ENCODE peak calls at places on chromosomes 16 and 17, in nine cellular contexts. One of them, this sample, is unnamed.

GRCh38 chr17:1967092-1967662 is 58.0 kb downstream of the RTN4RL1 start:
- DNase-seq in CD8-positive, alpha-beta T cell: no peak
- DNase-seq in epithelial cell of proximal tubule: no peak
- DNase-seq in nephron progenitor cell: no peak
- DNase-seq in upper lobe of right lung: no peak
- DNase-seq in cardiac fibroblast: no peak
- DNase-seq in BE2C: no peak
- DNase-seq in RWPE1: no peak
- DNase-seq in progenitor cell of endocrine pancreas: no peak
- DNase-seq in this sample: no peak

GRCh38 chr16:84085774-84086173 is 31.0 kb downstream of the MBTPS1 start:
- DNase-seq in CD8-positive, alpha-beta T cell: no peak
- DNase-seq in epithelial cell of proximal tubule: no peak
- DNase-seq in nephron progenitor cell: no peak
- DNase-seq in upper lobe of right lung: no peak
- DNase-seq in cardiac fibroblast: no peak
- DNase-seq in BE2C: no peak
- DNase-seq in RWPE1: no peak
- DNase-seq in progenitor cell of endocrine pancreas: no peak
- DNase-seq in this sample: no peak

GRCh38 chr17:75442168-75443103 is 14.0 kb upstream of the TMEM94 start:
- DNase-seq in CD8-positive, alpha-beta T cell: no peak
- DNase-seq in epithelial cell of proximal tubule: no peak
- DNase-seq in nephron progenitor cell: no peak
- DNase-seq in upper lobe of right lung: no peak
- DNase-seq in cardiac fibroblast: peak; percentile 11
- DNase-seq in BE2C: no peak
- DNase-seq in RWPE1: no peak
- DNase-seq in progenitor cell of endocrine pancreas: no peak
- DNase-seq in this sample: no peak

GRCh38 chr17:64540118-64540776 is 33.5 kb downstream of the CEP95 start:
- DNase-seq in CD8-positive, alpha-beta T cell: no peak
- DNase-seq in epithelial cell of proximal tubule: no peak
- DNase-seq in nephron progenitor cell: no peak
- DNase-seq in upper lobe of right lung: no peak
- DNase-seq in cardiac fibroblast: no peak
- DNase-seq in BE2C: no peak
- DNase-seq in RWPE1: no peak
- DNase-seq in progenitor cell of endocrine pancreas: no peak
- DNase-seq in this sample: no peak

GRCh38 chr16:89402962-89403361 is 87.4 kb downstream of the ANKRD11 start:
- DNase-seq in CD8-positive, alpha-beta T cell: no peak
- DNase-seq in epithelial cell of proximal tubule: no peak
- DNase-seq in nephron progenitor cell: no peak
- DNase-seq in upper lobe of right lung: no peak
- DNase-seq in cardiac fibroblast: no peak
- DNase-seq in BE2C: no peak
- DNase-seq in RWPE1: no peak
- DNase-seq in progenitor cell of endocrine pancreas: no peak
- DNase-seq in this sample: no peak

GRCh38 chr16:84643677-84644076 is 4.6 kb upstream of the KLHL36 start:
- DNase-seq in CD8-positive, alpha-beta T cell: no peak
- DNase-seq in epithelial cell of proximal tubule: no peak
- DNase-seq in nephron progenitor cell: no peak
- DNase-seq in upper lobe of right lung: no peak
- DNase-seq in cardiac fibroblast: no peak
- DNase-seq in BE2C: no peak
- DNase-seq in RWPE1: peak; percentile 40
- DNase-seq in progenitor cell of endocrine pancreas: no peak
- DNase-seq in this sample: no peak

GRCh38 chr17:65593870-65594584 is 32.6 kb upstream of the AXIN2 start:
- DNase-seq in CD8-positive, alpha-beta T cell: no peak
- DNase-seq in epithelial cell of proximal tubule: no peak
- DNase-seq in nephron progenitor cell: peak; percentile 30
- DNase-seq in upper lobe of right lung: no peak
- DNase-seq in cardiac fibroblast: peak; percentile 30
- DNase-seq in BE2C: no peak
- DNase-seq in RWPE1: no peak
- DNase-seq in progenitor cell of endocrine pancreas: no peak
- DNase-seq in this sample: no peak

GRCh38 chr17:5370411-5370810 is 49.1 kb downstream of the NUP88 start:
- DNase-seq in CD8-positive, alpha-beta T cell: no peak
- DNase-seq in epithelial cell of proximal tubule: no peak
- DNase-seq in nephron progenitor cell: no peak
- DNase-seq in upper lobe of right lung: no peak
- DNase-seq in cardiac fibroblast: no peak
- DNase-seq in BE2C: no peak
- DNase-seq in RWPE1: no peak
- DNase-seq in progenitor cell of endocrine pancreas: no peak
- DNase-seq in this sample: no peak

GRCh38 chr16:1048442-1049112 is 24.0 kb upstream of the SSTR5 start:
- DNase-seq in CD8-positive, alpha-beta T cell: no peak
- DNase-seq in epithelial cell of proximal tubule: no peak
- DNase-seq in nephron progenitor cell: peak; percentile 83
- DNase-seq in upper lobe of right lung: no peak
- DNase-seq in cardiac fibroblast: peak; percentile 55
- DNase-seq in BE2C: peak; percentile 94
- DNase-seq in RWPE1: peak; percentile 21
- DNase-seq in progenitor cell of endocrine pancreas: peak; percentile 42
- DNase-seq in this sample: no peak

GRCh38 chr16:75207831-75208230 is 870 bp upstream of the CTRB2 start:
- DNase-seq in CD8-positive, alpha-beta T cell: no peak
- DNase-seq in epithelial cell of proximal tubule: no peak
- DNase-seq in nephron progenitor cell: no peak
- DNase-seq in upper lobe of right lung: no peak
- DNase-seq in cardiac fibroblast: no peak
- DNase-seq in BE2C: no peak
- DNase-seq in RWPE1: no peak
- DNase-seq in progenitor cell of endocrine pancreas: no peak
- DNase-seq in this sample: no peak

GRCh38 chr17:16430650-16431049 is 15.3 kb downstream of the TRPV2 start:
- DNase-seq in CD8-positive, alpha-beta T cell: no peak
- DNase-seq in epithelial cell of proximal tubule: no peak
- DNase-seq in nephron progenitor cell: no peak
- DNase-seq in upper lobe of right lung: no peak
- DNase-seq in cardiac fibroblast: no peak
- DNase-seq in BE2C: no peak
- DNase-seq in RWPE1: no peak
- DNase-seq in progenitor cell of endocrine pancreas: no peak
- DNase-seq in this sample: no peak

GRCh38 chr16:87790278-87791023 is 24.7 kb upstream of the KLHDC4 start:
- DNase-seq in CD8-positive, alpha-beta T cell: no peak
- DNase-seq in epithelial cell of proximal tubule: no peak
- DNase-seq in nephron progenitor cell: no peak
- DNase-seq in upper lobe of right lung: no peak
- DNase-seq in cardiac fibroblast: no peak
- DNase-seq in BE2C: peak; percentile 92
- DNase-seq in RWPE1: peak; percentile 85
- DNase-seq in progenitor cell of endocrine pancreas: no peak
- DNase-seq in this sample: no peak

DNA sequence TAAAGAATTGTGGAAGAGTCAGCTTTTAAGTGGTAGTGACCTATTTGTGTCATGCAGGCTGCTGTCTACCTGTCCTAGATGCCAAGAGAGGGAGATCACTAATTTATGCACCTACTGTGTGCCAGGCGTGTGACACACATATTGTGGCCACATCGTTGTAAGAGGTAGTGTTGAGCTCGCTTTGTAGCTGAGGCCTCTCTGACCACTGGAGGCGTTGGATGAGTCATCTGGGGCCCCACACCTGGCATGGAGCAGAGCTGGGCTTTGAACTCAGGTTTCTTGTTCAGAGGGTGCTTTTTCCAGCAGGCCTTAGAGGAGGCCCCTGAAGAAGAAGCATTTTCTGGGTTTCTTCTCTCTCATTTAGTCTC is 52.3 kb upstream of the LGALS9 start:
- DNase-seq in CD8-positive, alpha-beta T cell: no peak
- DNase-seq in epithelial cell of proximal tubule: no peak
- DNase-seq in nephron progenitor cell: no peak
- DNase-seq in upper lobe of right lung: no peak
- DNase-seq in cardiac fibroblast: peak; percentile 45
- DNase-seq in BE2C: no peak
- DNase-seq in RWPE1: no peak
- DNase-seq in progenitor cell of endocrine pancreas: no peak
- DNase-seq in this sample: no peak
- TF ChIP-seq CTCF in CD8-positive, alpha-beta T cell: no peak
- TF ChIP-seq CTCF in epithelial cell of proximal tubule: no peak
- TF ChIP-seq CTCF in nephron progenitor cell: no peak
- TF ChIP-seq CTCF in upper lobe of right lung: no peak
- TF ChIP-seq CTCF in cardiac fibroblast: no peak
- TF ChIP-seq CTCF in BE2C: no peak
- TF ChIP-seq CTCF in RWPE1: no peak
- TF ChIP-seq CTCF in progenitor cell of endocrine pancreas: no peak
- TF ChIP-seq CTCF in this sample: no peak

DNA sequence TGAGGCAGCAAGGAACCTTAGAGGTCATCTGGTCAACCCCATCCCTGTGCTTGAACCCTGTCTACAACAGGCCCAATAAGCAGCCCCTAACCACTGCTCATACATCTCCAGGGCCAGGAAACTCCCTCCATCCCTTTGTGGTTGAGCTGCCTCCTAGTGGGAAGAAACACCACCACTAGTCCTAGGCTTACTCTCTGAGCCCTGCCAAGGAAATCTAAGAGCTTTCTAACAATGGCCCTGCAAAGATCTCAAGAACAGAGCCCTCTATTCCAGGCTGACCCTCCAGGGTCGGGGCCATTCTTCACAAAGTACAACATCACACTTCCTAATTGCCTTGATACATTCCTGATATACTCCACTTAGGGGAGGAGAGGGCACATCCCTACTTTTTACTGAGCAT is 5.8 kb downstream of the ACLY start:
- DNase-seq in CD8-positive, alpha-beta T cell: no peak
- DNase-seq in epithelial cell of proximal tubule: no peak
- DNase-seq in nephron progenitor cell: no peak
- DNase-seq in upper lobe of right lung: no peak
- DNase-seq in cardiac fibroblast: no peak
- DNase-seq in BE2C: no peak
- DNase-seq in RWPE1: no peak
- DNase-seq in progenitor cell of endocrine pancreas: no peak
- DNase-seq in this sample: no peak
- TF ChIP-seq CTCF in CD8-positive, alpha-beta T cell: no peak
- TF ChIP-seq CTCF in epithelial cell of proximal tubule: peak; percentile 38
- TF ChIP-seq CTCF in nephron progenitor cell: no peak
- TF ChIP-seq CTCF in upper lobe of right lung: no peak
- TF ChIP-seq CTCF in cardiac fibroblast: peak; percentile 23
- TF ChIP-seq CTCF in BE2C: peak; percentile 25
- TF ChIP-seq CTCF in RWPE1: no peak
- TF ChIP-seq CTCF in progenitor cell of endocrine pancreas: no peak
- TF ChIP-seq CTCF in this sample: no peak

DNA sequence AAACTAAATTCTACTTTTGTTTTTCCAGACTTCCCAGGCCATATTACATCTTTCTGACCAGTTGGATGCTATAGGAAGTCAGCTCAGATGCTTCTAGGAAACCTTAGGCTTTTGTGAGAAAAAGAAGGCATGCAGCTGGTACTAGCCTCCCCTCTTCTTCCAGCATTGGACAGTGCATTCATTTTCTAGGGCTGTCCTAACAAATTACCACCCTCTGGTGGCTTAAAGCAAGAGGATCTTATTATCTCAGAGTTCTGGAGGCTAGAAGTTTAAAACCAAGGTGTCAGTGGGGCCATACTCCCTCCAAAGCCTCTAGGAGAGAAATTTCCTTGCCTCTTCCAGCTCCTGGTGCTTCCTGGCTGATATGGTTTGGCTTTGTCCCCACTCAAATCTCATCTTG is 467.8 kb downstream of the SLC39A11 start:
- DNase-seq in CD8-positive, alpha-beta T cell: no peak
- DNase-seq in epithelial cell of proximal tubule: no peak
- DNase-seq in nephron progenitor cell: no peak
- DNase-seq in upper lobe of right lung: no peak
- DNase-seq in cardiac fibroblast: peak; percentile 15
- DNase-seq in BE2C: no peak
- DNase-seq in RWPE1: no peak
- DNase-seq in progenitor cell of endocrine pancreas: no peak
- DNase-seq in this sample: no peak
- TF ChIP-seq CTCF in CD8-positive, alpha-beta T cell: no peak
- TF ChIP-seq CTCF in epithelial cell of proximal tubule: peak; percentile 53
- TF ChIP-seq CTCF in nephron progenitor cell: no peak
- TF ChIP-seq CTCF in upper lobe of right lung: no peak
- TF ChIP-seq CTCF in cardiac fibroblast: no peak
- TF ChIP-seq CTCF in BE2C: no peak
- TF ChIP-seq CTCF in RWPE1: no peak
- TF ChIP-seq CTCF in progenitor cell of endocrine pancreas: no peak
- TF ChIP-seq CTCF in this sample: no peak

GRCh38 chr17:48132375-48132774 is 24.8 kb downstream of the SNX11 start:
- DNase-seq in CD8-positive, alpha-beta T cell: no peak
- DNase-seq in epithelial cell of proximal tubule: no peak
- DNase-seq in nephron progenitor cell: no peak
- DNase-seq in upper lobe of right lung: no peak
- DNase-seq in cardiac fibroblast: no peak
- DNase-seq in BE2C: no peak
- DNase-seq in RWPE1: no peak
- DNase-seq in progenitor cell of endocrine pancreas: no peak
- DNase-seq in this sample: no peak

GRCh38 chr17:48131216-48131824 is 23.8 kb downstream of the SNX11 start:
- DNase-seq in CD8-positive, alpha-beta T cell: peak; percentile 57
- DNase-seq in epithelial cell of proximal tubule: no peak
- DNase-seq in nephron progenitor cell: peak; percentile 68
- DNase-seq in upper lobe of right lung: no peak
- DNase-seq in cardiac fibroblast: peak; percentile 78
- DNase-seq in BE2C: peak; percentile 79
- DNase-seq in RWPE1: peak; percentile 67
- DNase-seq in progenitor cell of endocrine pancreas: peak; percentile 54
- DNase-seq in this sample: peak; percentile 23

GRCh38 chr17:48139948-48140347 is 32.4 kb downstream of the SNX11 start:
- DNase-seq in CD8-positive, alpha-beta T cell: no peak
- DNase-seq in epithelial cell of proximal tubule: no peak
- DNase-seq in nephron progenitor cell: no peak
- DNase-seq in upper lobe of right lung: no peak
- DNase-seq in cardiac fibroblast: no peak
- DNase-seq in BE2C: no peak
- DNase-seq in RWPE1: no peak
- DNase-seq in progenitor cell of endocrine pancreas: no peak
- DNase-seq in this sample: no peak

GRCh38 chr17:48137658-48138057 is 30.1 kb downstream of the SNX11 start:
- DNase-seq in CD8-positive, alpha-beta T cell: no peak
- DNase-seq in epithelial cell of proximal tubule: no peak
- DNase-seq in nephron progenitor cell: no peak
- DNase-seq in upper lobe of right lung: no peak
- DNase-seq in cardiac fibroblast: no peak
- DNase-seq in BE2C: no peak
- DNase-seq in RWPE1: no peak
- DNase-seq in progenitor cell of endocrine pancreas: no peak
- DNase-seq in this sample: no peak

DNA sequence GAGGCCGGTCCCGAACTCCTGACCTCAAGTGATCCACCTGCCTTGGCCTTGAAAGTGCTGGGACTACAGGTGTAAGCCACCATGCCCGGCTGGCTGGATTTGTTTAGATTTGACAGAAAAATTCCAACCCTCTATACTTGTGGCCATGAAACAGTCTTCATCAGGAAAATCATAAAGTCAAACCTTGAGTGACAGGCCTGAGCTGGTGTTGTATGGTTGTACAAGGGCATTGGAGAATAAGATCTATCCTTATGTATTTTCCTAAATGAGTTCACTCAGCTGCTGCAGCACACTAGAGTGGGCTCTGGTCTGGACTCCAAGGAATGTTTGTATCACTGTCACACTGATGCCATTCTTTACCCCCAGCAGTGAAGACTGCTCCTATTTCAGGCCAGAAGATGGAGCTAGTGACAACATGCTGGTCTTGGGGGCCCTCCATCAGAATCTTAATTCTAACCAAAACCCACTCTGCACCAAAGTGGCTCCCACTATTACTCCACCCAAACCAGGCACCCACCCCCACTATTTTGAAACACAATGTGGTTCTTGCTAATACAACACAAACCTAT is 27.4 kb downstream of the SNX11 start:
- DNase-seq in CD8-positive, alpha-beta T cell: no peak
- DNase-seq in epithelial cell of proximal tubule: no peak
- DNase-seq in nephron progenitor cell: no peak
- DNase-seq in upper lobe of right lung: no peak
- DNase-seq in cardiac fibroblast: no peak
- DNase-seq in BE2C: no peak
- DNase-seq in RWPE1: no peak
- DNase-seq in progenitor cell of endocrine pancreas: no peak
- DNase-seq in this sample: no peak
- TF ChIP-seq CTCF in CD8-positive, alpha-beta T cell: no peak
- TF ChIP-seq CTCF in epithelial cell of proximal tubule: peak; percentile 37
- TF ChIP-seq CTCF in nephron progenitor cell: no peak
- TF ChIP-seq CTCF in upper lobe of right lung: no peak
- TF ChIP-seq CTCF in cardiac fibroblast: peak; percentile 17
- TF ChIP-seq CTCF in BE2C: peak; percentile 39
- TF ChIP-seq CTCF in RWPE1: no peak
- TF ChIP-seq CTCF in progenitor cell of endocrine pancreas: peak; percentile 10
- TF ChIP-seq CTCF in this sample: no peak

This sample was measured in AG09319.